ENCODE peak calls at places on chromosomes 2 and 18, in four cellular contexts. W is lung, E is aorta, K is heart right ventricle. D is an unnamed sample. For H3K4me1, the result is how much of the 10 kb centered on the place peaks cover.

GRCh38 chr2:43067254-43068052 is 159.0 kb downstream of the ZFP36L2 start:
- DNase-seq in E (peak), W (no peak), K (no peak), D (no peak)

GRCh38 chr2:240478346-240479110 is 43.1 kb downstream of the GPC1 start:
- DNase-seq in K (no peak), E (peak), W (peak), D (no peak)

GRCh38 chr18:63970803-63971191 is 916 bp downstream of the SERPINB8 start:
- DNase-seq in W (peak), K (peak), E (peak), D (peak)

GRCh38 chr2:46269545-46270273 is 27.5 kb upstream of the EPAS1 start:
- DNase-seq in E (no peak), W (no peak), K (peak), D (no peak)

GRCh38 chr2:101956465-101957030 is 35.2 kb upstream of the IL1R2 start:
- DNase-seq in K (no peak), W (no peak), E (no peak), D (no peak)

GRCh38 chr2:1600191-1601063 is 143.9 kb downstream of the PXDN start:
- DNase-seq in K (no peak), W (no peak), E (no peak), D (peak)

GRCh38 chr2:20563251-20563650 is 87.6 kb downstream of the HS1BP3 start:
- DNase-seq in W (no peak), K (no peak), E (no peak), D (no peak)

GRCh38 chr2:135776367-135776766 is 34.7 kb downstream of the UBXN4 start:
- DNase-seq in E (no peak), W (no peak), K (no peak), D (no peak)

GRCh38 chr2:26305575-26305974 is 40.4 kb upstream of the SELENOI start:
- DNase-seq in K (no peak), W (no peak), E (no peak), D (no peak)

GRCh38 chr2:36562245-36562644 is 35.7 kb downstream of the FEZ2 start:
- DNase-seq in E (no peak), K (no peak), W (no peak), D (no peak)

GRCh38 chr2:16774980-16775963 is 109.6 kb upstream of the CYRIA start:
- DNase-seq in W (no peak), K (no peak), E (no peak), D (no peak)

GRCh38 chr2:70482401-70482800 is 71.2 kb downstream of the TGFA start:
- DNase-seq in K (no peak), E (no peak), W (no peak), D (no peak)

GRCh38 chr2:66344087-66344663 is 90.8 kb upstream of the MEIS1 start:
- DNase-seq in E (no peak), W (no peak), K (no peak), D (no peak)

GRCh38 chr2:177778472-177778871 is 294.1 kb downstream of the PDE11A start:
- DNase-seq in E (no peak), K (no peak), W (no peak), D (no peak)

GRCh38 chr18:75261430-75262223 is 51.0 kb downstream of the TSHZ1 start:
- DNase-seq in W (no peak), K (no peak), E (no peak), D (no peak)

GRCh38 chr2:177666408-177666807 is 273.8 kb downstream of the AGPS start:
- DNase-seq in E (no peak), K (no peak), W (no peak), D (peak)

GRCh38 chr2:99678651-99679050 is 188.8 kb upstream of the REV1 start:
- DNase-seq in K (no peak), E (no peak), W (no peak), D (no peak)

GRCh38 chr18:2302012-2302411 is 269.3 kb downstream of the METTL4 start:
- DNase-seq in K (no peak), E (no peak), W (no peak), D (no peak)

GRCh38 chr2:9071032-9071431 is 67.5 kb upstream of the MBOAT2 start:
- DNase-seq in E (no peak), K (no peak), W (no peak), D (peak)

GRCh38 chr2:172914277-172915003 is 161.2 kb upstream of the MAP3K20 start:
- DNase-seq in E (no peak), K (no peak), W (no peak), D (no peak)

GRCh38 chr18:12741351-12741750 is 38.5 kb downstream of the PSMG2 start:
- DNase-seq in K (no peak), W (no peak), E (no peak), D (peak)

GRCh38 chr18:70620837-70621612 is 332.2 kb downstream of the SOCS6 start:
- DNase-seq in W (no peak), E (no peak), K (no peak), D (no peak)

GRCh38 chr2:28398101-28398834 is 5.6 kb downstream of the FOSL2 start:
- DNase-seq in K (no peak), E (peak), W (no peak), D (peak)

GRCh38 chr2:231957913-231958763 is 3.4 kb upstream of the DIS3L2 start:
- DNase-seq in K (no peak), W (no peak), E (no peak), D (no peak)

GRCh38 chr2:5985551-5986229 is 293.5 kb downstream of the SOX11 start:
- DNase-seq in E (no peak), W (no peak), K (no peak), D (no peak)

GRCh38 chr2:235587202-235587601 is 93.4 kb downstream of the AGAP1 start:
- DNase-seq in W (no peak), E (no peak), K (no peak), D (no peak)

GRCh38 chr2:46029332-46029811 is 267.8 kb upstream of the EPAS1 start:
- DNase-seq in W (no peak), K (peak), E (no peak), D (peak)

GRCh38 chr2:36366491-36367120 is 11.0 kb downstream of the CRIM1 start:
- DNase-seq in W (no peak), K (no peak), E (no peak), D (peak)

GRCh38 chr2:176521860-176522259 is 252.6 kb downstream of the MTX2 start:
- DNase-seq in E (no peak), W (no peak), K (no peak), D (no peak)

GRCh38 chr18:27715751-27716150 is 461.2 kb downstream of the CDH2 start:
- DNase-seq in E (no peak), K (no peak), W (no peak), D (no peak)

GRCh38 chr2:240388471-240389301 is 46.8 kb upstream of the GPC1 start:
- DNase-seq in W (no peak), K (peak), E (peak), D (no peak)

GRCh38 chr2:220078439-220078838 is 451.0 kb downstream of the SLC4A3 start:
- DNase-seq in W (no peak), E (peak), K (no peak), D (no peak)

GRCh38 chr2:128442053-128442751 is 123.5 kb upstream of the HS6ST1 start:
- DNase-seq in W (peak), K (no peak), E (peak), D (peak)

GRCh38 chr2:104834431-104834830 is 19.5 kb upstream of the POU3F3 start:
- DNase-seq in K (no peak), W (no peak), E (no peak), D (no peak)

GRCh38 chr2:96243843-96244242 is 22.0 kb downstream of the TMEM127 start:
- DNase-seq in E (no peak), W (no peak), K (no peak), D (no peak)

GRCh38 chr2:96247896-96248295 is 17.9 kb downstream of the TMEM127 start:
- DNase-seq in E (no peak), K (no peak), W (no peak), D (no peak)

GRCh38 chr2:96248624-96249023 is 17.2 kb downstream of the TMEM127 start:
- DNase-seq in E (no peak), K (no peak), W (no peak), D (no peak)

GRCh38 chr2:96247009-96247408 is 18.8 kb downstream of the TMEM127 start:
- DNase-seq in E (no peak), W (no peak), K (no peak), D (no peak)

DNA sequence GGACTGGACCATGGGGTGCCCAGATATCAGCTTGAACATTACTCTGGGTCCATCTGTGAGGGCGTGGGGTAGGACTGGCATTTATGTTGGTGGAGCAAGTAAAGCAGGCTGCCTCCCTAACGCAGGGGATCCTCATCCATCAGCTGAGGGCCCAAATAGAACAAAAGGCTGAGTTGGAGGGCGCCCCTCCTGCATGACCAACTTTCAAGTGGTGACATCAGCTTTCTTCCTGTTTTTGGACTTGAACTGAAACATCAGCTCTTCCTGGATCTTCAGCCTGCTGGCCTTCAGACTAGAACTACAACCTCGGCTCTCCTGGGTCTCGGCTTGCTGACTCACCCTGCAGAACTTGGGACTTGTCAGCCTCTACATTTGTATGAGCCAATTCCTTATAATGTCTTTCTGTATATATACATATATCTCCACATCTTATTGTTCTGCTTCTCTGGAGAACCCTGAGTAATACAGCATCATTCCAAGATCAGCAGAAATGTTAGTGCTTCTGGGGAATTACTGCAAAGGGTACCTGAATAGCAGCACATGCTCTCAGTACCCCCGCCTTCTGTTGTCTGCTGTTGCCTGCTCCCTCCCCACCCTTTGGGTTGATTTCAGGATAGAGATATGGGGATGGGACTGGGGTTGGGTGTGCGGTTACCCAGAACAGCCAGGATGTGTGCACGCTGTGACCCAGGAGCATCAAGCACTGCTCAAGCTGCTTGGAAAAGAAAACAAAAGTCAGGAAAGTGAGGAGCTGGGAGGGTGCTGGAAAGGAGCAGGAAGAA is 20.0 kb downstream of the TMEM127 start:
- DNase-seq in W (no peak), K (no peak), E (peak), D (no peak)
- H3K27ac ChIP-seq in W (no peak), K (peak), E (no peak), D (no peak)

DNA sequence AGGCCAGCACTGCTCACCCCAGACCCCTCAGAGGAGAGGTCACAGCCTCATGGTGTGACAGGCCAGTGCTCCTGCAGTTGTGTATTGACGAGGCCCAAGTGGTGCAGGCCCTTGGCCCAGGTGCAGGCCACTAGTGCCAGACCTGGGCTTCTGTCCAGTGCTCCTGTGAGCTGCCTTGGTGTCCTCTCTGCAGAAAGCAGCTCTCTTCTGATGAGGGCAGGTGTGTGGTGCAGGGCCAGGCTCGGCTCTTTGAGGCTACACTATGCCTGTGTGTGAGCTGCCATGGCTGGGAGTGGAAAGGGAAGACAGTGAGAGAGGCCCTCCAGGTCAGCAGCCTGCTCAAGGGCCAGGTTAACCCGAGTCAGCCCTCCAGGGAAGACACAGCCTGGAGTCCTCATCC is 17.1 kb downstream of the EHD3 start:
- DNase-seq in W (no peak), K (peak), E (no peak), D (no peak)
- H3K4me1 ChIP-seq in W (under half), K (under half), E (under half), D (under half)

DNA sequence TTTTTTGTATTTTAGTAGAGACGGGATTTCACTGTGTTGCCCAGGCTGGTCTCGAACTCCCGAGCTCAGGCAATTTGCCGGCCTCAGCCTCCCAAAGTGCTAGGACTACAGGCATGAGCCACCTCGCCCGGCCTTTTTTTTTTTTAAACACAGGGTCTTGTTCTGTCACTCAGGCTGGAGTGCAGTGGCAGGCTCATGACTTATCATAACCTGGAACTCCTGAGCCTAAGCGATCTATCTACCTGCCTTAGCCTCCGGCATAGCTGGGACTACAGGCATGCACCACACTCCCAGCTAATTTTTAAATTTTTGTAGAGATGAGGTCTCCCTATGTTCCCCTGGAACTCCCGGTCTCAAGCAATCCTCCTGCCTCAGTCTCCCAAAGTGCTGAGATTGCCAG is 1.4 kb upstream of the ITGAV start:
- DNase-seq in K (no peak), W (no peak), E (no peak), D (no peak)
- H3K4me3 ChIP-seq in K (no peak), W (no peak), E (no peak), D (no peak)

DNA sequence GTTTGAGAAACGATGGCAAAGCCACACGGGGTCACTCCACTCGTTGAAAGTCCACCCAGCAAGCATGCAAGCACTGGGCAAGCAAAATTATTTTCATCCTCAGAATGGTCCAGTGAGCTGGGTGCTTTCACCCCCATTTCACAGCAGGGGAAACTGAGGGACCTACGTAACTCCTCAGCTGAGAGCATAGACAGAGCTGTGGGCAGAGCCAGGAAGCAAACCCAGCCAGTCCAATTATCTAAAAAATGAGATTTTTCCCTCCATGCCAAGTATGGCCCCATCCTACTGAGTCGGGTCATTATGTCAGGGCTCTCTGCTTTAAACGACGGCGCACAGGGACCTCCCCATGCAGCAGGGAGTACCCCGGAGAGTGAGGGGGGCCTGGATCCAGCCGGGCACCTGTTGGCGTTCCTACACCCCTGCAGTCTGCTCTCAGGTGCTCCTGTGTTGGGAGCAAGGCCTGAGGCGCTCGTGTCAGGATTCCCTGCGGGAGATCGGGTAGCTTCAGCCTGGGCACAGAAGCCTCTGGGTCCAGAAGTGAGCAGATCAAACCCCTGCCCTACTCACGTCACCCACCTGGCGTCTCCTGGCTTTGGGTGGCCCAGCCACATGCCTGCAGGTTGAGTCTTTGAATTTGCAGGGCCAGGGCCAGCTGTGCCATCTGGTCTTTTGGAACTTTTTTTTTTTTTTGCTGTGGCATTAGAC is 17.3 kb downstream of the TWIST2 start:
- DNase-seq in K (no peak), E (no peak), W (no peak), D (no peak)
- H3K27ac ChIP-seq in K (peak), E (peak), W (no peak), D (peak)

DNA sequence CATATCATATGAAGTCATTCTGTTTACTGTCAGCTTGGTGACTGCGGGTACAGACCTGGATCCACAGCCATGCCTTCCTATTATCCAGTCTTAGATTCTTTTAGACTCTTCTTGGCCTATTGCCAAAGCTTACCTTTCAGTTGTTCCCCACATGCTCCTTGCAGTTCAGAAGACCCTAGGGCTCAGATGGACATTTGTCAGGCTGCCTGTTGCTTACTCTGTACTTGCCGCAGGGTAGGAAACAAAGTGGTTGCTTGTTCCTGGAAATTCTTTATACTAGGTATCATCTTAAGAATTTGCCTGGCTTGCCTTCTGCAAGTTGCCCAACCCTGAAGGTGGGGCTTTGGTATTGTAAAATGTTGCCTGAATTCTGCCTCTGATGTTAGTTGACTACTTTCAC is 24.4 kb downstream of the CD28 start:
- DNase-seq in W (no peak), K (no peak), E (no peak), D (no peak)
- H3K4me1 ChIP-seq in W (under half), K (under half), E (under half), D (under half)

GRCh38 chr2:113963965-113964364 is 74.1 kb downstream of the ACTR3 start:
- DNase-seq in E (no peak), K (no peak), W (no peak), D (no peak)
- H3K4me3 ChIP-seq in E (no peak), K (no peak), W (no peak), D (no peak)

DNA sequence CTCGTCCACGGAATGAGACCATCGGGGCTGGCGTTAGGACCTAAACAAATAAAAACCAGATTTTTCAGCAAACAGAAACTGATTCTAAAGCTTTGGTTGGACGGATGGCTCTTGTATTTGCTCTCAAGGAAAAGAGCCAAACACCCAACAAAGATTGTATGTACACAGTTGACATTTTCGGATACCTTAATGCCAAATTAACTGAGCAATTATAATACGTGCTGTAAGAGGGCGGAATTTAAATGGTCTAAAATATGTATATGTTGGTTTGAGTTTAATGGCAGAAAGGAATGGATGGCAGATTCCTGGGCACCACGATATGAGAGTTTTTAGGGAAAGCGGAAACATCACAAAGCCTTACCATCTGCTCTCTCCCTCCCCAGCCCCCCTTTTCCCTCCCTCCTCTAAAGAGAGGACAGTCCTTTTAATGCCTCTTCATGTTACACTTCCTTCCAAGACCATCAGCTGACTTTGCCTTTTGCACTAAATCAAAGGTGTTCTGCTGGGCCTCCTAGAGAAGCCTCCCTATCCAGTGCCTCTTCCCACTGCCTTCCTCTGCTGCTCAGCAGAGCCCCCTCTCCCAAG is 33.2 kb downstream of the STAT1 start:
- DNase-seq in W (no peak), K (no peak), E (no peak), D (no peak)
- H3K27ac ChIP-seq in W (peak), K (peak), E (no peak), D (no peak)

D was measured in SJSA1.